ENCODE peak calls at places on chromosomes 1 and 21, in seven cellular contexts. G is GM12892, N is GM12878, Y is K562, F is SK-N-SH, M is HepG2, W is H1. Z is an unnamed sample.

GRCh38 chr1:3695326-3696217 is 43.3 kb downstream of the TP73 start:
- DNase-seq in G (peak), W (no peak), F (peak), M (peak), N (no peak), Y (peak), Z (peak)

GRCh38 chr1:230581446-230582079 is 60.7 kb upstream of the COG2 start:
- DNase-seq in F (no peak), W (no peak), N (no peak), G (no peak), M (peak), Y (peak), Z (no peak)

GRCh38 chr1:22709891-22710687 is 550 bp upstream of the EPHB2 start:
- DNase-seq in N (no peak), Y (peak), G (peak), F (peak), M (no peak), W (no peak), Z (no peak)

GRCh38 chr1:205450448-205450847 is 5.4 kb downstream of the BLACAT1 start:
- DNase-seq in F (peak), G (no peak), Y (peak), M (peak), N (no peak), W (no peak), Z (no peak)

GRCh38 chr1:12516741-12517140 is 101.3 kb downstream of the DHRS3 start:
- DNase-seq in F (no peak), G (no peak), N (no peak), W (no peak), Y (no peak), M (no peak), Z (no peak)

GRCh38 chr1:217525773-217526490 is 105.0 kb downstream of the GPATCH2 start:
- DNase-seq in F (no peak), W (no peak), G (no peak), N (no peak), M (no peak), Y (no peak), Z (no peak)

GRCh38 chr1:91402023-91402422 is 2.6 kb downstream of the HFM1 start:
- DNase-seq in W (no peak), N (no peak), Y (peak), M (peak), G (no peak), F (peak), Z (no peak)

GRCh38 chr1:177798614-177799013 is 171.2 kb downstream of the SEC16B start:
- DNase-seq in Y (no peak), N (no peak), M (no peak), F (no peak), W (no peak), G (no peak), Z (no peak)

GRCh38 chr1:201880928-201881571 is 7.6 kb upstream of the SHISA4 start:
- DNase-seq in Y (no peak), M (no peak), G (no peak), F (no peak), W (no peak), N (no peak), Z (no peak)

GRCh38 chr1:87549691-87550090 is 221.0 kb downstream of the LMO4 start:
- DNase-seq in N (no peak), Y (no peak), G (no peak), F (no peak), W (no peak), M (no peak), Z (no peak)

GRCh38 chr1:193229136-193229535 is 42.7 kb upstream of the B3GALT2 start:
- DNase-seq in M (no peak), G (no peak), F (no peak), Y (no peak), W (no peak), N (no peak), Z (no peak)

GRCh38 chr1:151251656-151252470 is 2.7 kb upstream of the PSMD4 start:
- DNase-seq in W (no peak), Y (peak), F (peak), G (peak), M (peak), N (no peak), Z (peak)

GRCh38 chr1:220431840-220432239 is 96.1 kb upstream of the MARK1 start:
- DNase-seq in W (no peak), N (no peak), Y (peak), M (no peak), G (no peak), F (no peak), Z (no peak)

GRCh38 chr1:39680751-39681150 is 8.8 kb upstream of the NT5C1A start:
- DNase-seq in G (no peak), M (no peak), W (no peak), Y (no peak), N (no peak), F (no peak), Z (no peak)

GRCh38 chr1:245986404-245987221 is 520.5 kb downstream of the SMYD3 start:
- DNase-seq in M (no peak), Y (peak), G (no peak), N (no peak), W (no peak), F (no peak), Z (no peak)

GRCh38 chr1:211648980-211649934 is 26.2 kb downstream of the NEK2 start:
- DNase-seq in W (no peak), F (peak), G (no peak), M (peak), N (no peak), Y (peak), Z (no peak)

GRCh38 chr1:58573705-58574591 is 3.1 kb downstream of the TACSTD2 start:
- DNase-seq in W (no peak), G (peak), M (peak), Y (no peak), F (no peak), N (peak), Z (peak)

GRCh38 chr1:8431028-8431427 is 113.1 kb downstream of the SLC45A1 start:
- DNase-seq in N (no peak), G (no peak), Y (no peak), M (no peak), F (no peak), W (no peak), Z (no peak)

GRCh38 chr1:229022595-229023350 is 248.1 kb upstream of the RAB4A start:
- DNase-seq in Y (no peak), W (no peak), F (no peak), N (no peak), G (no peak), M (peak), Z (no peak)

GRCh38 chr1:169048043-169048442 is 58.4 kb upstream of the ATP1B1 start:
- DNase-seq in F (no peak), Y (no peak), M (no peak), G (no peak), N (no peak), W (no peak), Z (no peak)

GRCh38 chr1:13851726-13852125 is 151.7 kb downstream of the PRDM2 start:
- DNase-seq in F (no peak), W (no peak), G (no peak), M (no peak), N (no peak), Y (no peak), Z (no peak)

GRCh38 chr1:75996196-75996595 is 64.0 kb upstream of the ASB17 start:
- DNase-seq in G (no peak), F (no peak), W (no peak), M (no peak), Y (no peak), N (no peak), Z (no peak)

GRCh38 chr1:206666954-206667353 is 17.8 kb upstream of the MAPKAPK2 start:
- DNase-seq in F (no peak), N (no peak), M (no peak), Y (no peak), W (no peak), G (no peak), Z (no peak)

GRCh38 chr21:42585881-42586280 is 67.5 kb upstream of the PDE9A start:
- DNase-seq in M (no peak), W (no peak), N (no peak), F (no peak), G (no peak), Y (no peak), Z (no peak)

DNA sequence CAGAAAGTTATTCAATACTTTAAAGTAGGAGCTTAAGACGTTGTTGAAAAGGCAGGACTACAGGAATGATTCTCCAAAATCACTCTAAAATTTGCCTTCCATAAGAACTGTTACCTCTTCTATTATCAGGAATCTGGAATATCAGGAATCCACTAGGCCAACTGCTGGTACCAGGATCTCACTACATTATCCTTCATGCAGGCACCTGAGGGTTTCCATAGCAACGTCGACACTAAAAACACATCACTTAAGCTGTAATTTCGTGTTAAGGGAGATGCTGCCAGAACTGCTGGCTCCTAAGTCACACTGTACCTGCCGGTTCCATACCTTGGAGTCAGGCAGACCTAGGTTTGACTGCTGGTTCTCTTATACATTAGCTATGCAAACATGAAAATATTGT is 139.7 kb upstream of the C1orf87 start:
- DNase-seq in Y (no peak), W (no peak), F (no peak), M (no peak), N (no peak), G (no peak), Z (no peak)
- TF ChIP-seq TAF1 in Y (no peak), W (no peak), F (no peak), M (no peak), N (no peak), G (no peak), Z (no peak)

GRCh38 chr1:232138044-232138443 is 491.9 kb downstream of the SIPA1L2 start:
- DNase-seq in Y (no peak), G (no peak), F (no peak), W (no peak), N (no peak), M (no peak), Z (no peak)
- TF ChIP-seq TAF1 in Y (no peak), G (no peak), F (no peak), W (no peak), N (no peak), M (no peak), Z (no peak)

GRCh38 chr1:44631647-44632510 is 42.4 kb downstream of the TMEM53 start:
- DNase-seq in F (peak), Y (peak), N (peak), M (peak), W (no peak), G (peak), Z (peak)
- TF ChIP-seq TAF1 in F (peak), Y (peak), N (peak), M (peak), W (peak), G (peak), Z (peak)

GRCh38 chr1:6889875-6890480 is 104.7 kb downstream of the CAMTA1 start:
- DNase-seq in N (no peak), M (peak), F (peak), W (no peak), G (no peak), Y (peak), Z (no peak)
- TF ChIP-seq TAF1 in N (no peak), M (no peak), F (no peak), W (no peak), G (no peak), Y (no peak), Z (no peak)

GRCh38 chr1:16998589-16998988 is 13.1 kb downstream of the ATP13A2 start:
- DNase-seq in Y (no peak), N (no peak), F (peak), G (no peak), W (no peak), M (no peak), Z (peak)
- TF ChIP-seq TAF1 in Y (no peak), N (no peak), F (no peak), G (no peak), W (no peak), M (no peak), Z (no peak)

Z was measured in GM12891.